ENCODE peak calls at places on chromosomes 11 and 22, in eight cellular contexts. H is A673, B is HepG2, C is GM23248, R is neural progenitor cell, J is fibroblast of lung, G is endothelial cell of umbilical vein, Q is MM.1S. I is an unnamed sample. For H3K27me3 and H3K4me1, the result is how much of the 10 kb centered on the place peaks cover.

GRCh38 chr22:39448205-39449054 is 8.4 kb upstream of the MGAT3 start:
- DNase-seq in H (no peak), B (no peak), C (no peak), R (no peak), J (no peak), G (no peak), Q (peak), I (peak)

GRCh38 chr22:33180371-33180770 is 122.2 kb upstream of the SYN3 start:
- DNase-seq in H (no peak), B (no peak), C (peak), R (no peak), J (no peak), G (no peak), Q (no peak), I (no peak)

GRCh38 chr11:121456816-121457431 is 4.2 kb upstream of the SORL1-AS1 start:
- DNase-seq in H (no peak), B (no peak), C (no peak), R (no peak), J (no peak), G (no peak), Q (no peak), I (no peak)

GRCh38 chr11:93489841-93490240 is 53.4 kb downstream of the SMCO4 start:
- DNase-seq in H (no peak), B (no peak), C (no peak), R (no peak), J (no peak), G (no peak), Q (no peak), I (no peak)

GRCh38 chr22:45994516-45995404 is 17.8 kb upstream of the WNT7B start:
- DNase-seq in H (peak), B (no peak), C (peak), R (peak), J (peak), G (peak), Q (peak), I (peak)

GRCh38 chr22:17057959-17058814 is 26.6 kb upstream of the IL17RA start:
- DNase-seq in H (peak), B (peak), C (peak), R (peak), J (peak), G (peak), Q (peak), I (peak)

GRCh38 chr22:45905924-45906865 is 70.8 kb downstream of the WNT7B start:
- DNase-seq in H (no peak), B (no peak), C (peak), R (peak), J (peak), G (no peak), Q (no peak), I (no peak)

GRCh38 chr11:76208829-76209670 is 2.7 kb upstream of the WNT11 start:
- DNase-seq in H (peak), B (peak), C (peak), R (peak), J (peak), G (peak), Q (peak), I (peak)

GRCh38 chr11:10688401-10688800 is 5.2 kb downstream of the IRAG1 start:
- DNase-seq in H (no peak), B (no peak), C (no peak), R (no peak), J (no peak), G (no peak), Q (no peak), I (no peak)

GRCh38 chr11:81647374-81647773 is 1086.3 kb downstream of the FAM181B start:
- DNase-seq in H (peak), B (no peak), C (peak), R (no peak), J (peak), G (no peak), Q (no peak), I (no peak)

GRCh38 chr22:20211409-20211996 is 56.6 kb downstream of the RTN4R start:
- DNase-seq in H (no peak), B (no peak), C (no peak), R (no peak), J (no peak), G (no peak), Q (no peak), I (no peak)

GRCh38 chr11:72641900-72642814 is 32.1 kb downstream of the PDE2A start:
- DNase-seq in H (peak), B (no peak), C (peak), R (peak), J (peak), G (peak), Q (peak), I (no peak)

GRCh38 chr11:66443602-66444001 is 5.0 kb upstream of the MRPL11 start:
- DNase-seq in H (no peak), B (no peak), C (peak), R (no peak), J (peak), G (no peak), Q (no peak), I (peak)

GRCh38 chr22:25746012-25746373 is 4.0 kb downstream of the MYO18B start:
- DNase-seq in H (no peak), B (no peak), C (peak), R (no peak), J (peak), G (peak), Q (no peak), I (no peak)

GRCh38 chr11:35619030-35619753 is 932 bp downstream of the FJX1 start:
- DNase-seq in H (peak), B (no peak), C (peak), R (peak), J (peak), G (peak), Q (peak), I (peak)

GRCh38 chr11:2248762-2249161 is 21.6 kb downstream of the ASCL2 start:
- DNase-seq in H (no peak), B (no peak), C (no peak), R (no peak), J (no peak), G (no peak), Q (no peak), I (no peak)

GRCh38 chr22:22830193-22830592 is 57.4 kb upstream of the IGLL5 start:
- DNase-seq in H (no peak), B (no peak), C (no peak), R (no peak), J (no peak), G (no peak), Q (no peak), I (no peak)
- H3K27me3 ChIP-seq in H (under half), B (under half), C (under half), R (half or more), J (under half), G (under half), Q (under half), I (half or more)

DNA sequence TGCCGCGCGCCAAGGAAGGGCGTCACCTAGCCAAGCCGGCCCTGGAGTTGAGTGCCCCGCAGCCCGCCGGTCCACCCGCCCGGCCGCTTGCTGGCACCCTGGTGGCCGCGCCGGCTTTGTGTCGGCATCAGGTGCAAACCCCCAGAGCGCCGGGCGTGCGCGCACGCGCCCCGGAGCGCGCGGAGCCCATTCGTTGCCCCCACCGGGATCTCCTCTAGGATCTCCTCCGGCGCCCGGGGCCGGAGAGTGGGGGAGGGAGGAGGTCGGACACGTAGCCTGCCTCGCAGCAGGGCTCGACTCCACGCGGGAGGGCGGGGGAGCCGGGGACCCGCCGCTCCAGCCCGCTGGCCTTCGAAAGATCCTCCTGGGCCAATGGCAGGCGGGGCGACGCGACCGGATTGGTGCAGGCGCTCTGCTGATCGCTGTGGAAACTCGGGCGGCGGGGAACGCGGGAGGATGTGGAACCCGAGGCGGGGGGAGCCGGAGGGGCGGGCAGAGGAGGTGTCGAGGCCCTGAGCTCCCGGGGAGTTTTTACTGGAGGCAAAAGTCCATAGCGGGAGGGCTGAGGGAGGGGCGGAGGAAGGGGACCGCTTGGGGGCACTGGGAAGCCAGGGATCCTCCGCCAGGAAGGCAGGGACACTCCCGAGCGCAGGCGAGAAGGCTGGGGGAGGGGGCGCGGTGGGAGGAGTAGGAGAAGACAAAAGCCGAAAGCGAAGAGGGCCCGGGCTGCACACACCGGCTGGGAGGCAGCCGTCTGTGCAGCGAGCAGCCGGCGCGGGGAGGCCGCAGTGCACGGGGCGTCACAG is at the start of gene FADS2:
- DNase-seq in H (peak), B (peak), C (peak), R (peak), J (peak), G (peak), Q (no peak), I (no peak)
- H3K4me1 ChIP-seq in H (under half), B (under half), C (under half), R (under half), J (under half), G (under half), Q (under half), I (under half)

GRCh38 chr22:41910599-41911291 is 4.1 kb downstream of the SHISA8 start:
- DNase-seq in H (no peak), B (no peak), C (peak), R (peak), J (no peak), G (no peak), Q (no peak), I (peak)

GRCh38 chr22:41908409-41909289 is 6.2 kb downstream of the SHISA8 start:
- DNase-seq in H (no peak), B (no peak), C (no peak), R (peak), J (no peak), G (no peak), Q (peak), I (peak)

GRCh38 chr22:41911292-41911611 is 3.6 kb downstream of the SHISA8 start:
- DNase-seq in H (no peak), B (no peak), C (no peak), R (peak), J (no peak), G (no peak), Q (no peak), I (no peak)

GRCh38 chr22:41909290-41910049 is 5.4 kb downstream of the SHISA8 start:
- DNase-seq in H (no peak), B (no peak), C (no peak), R (peak), J (no peak), G (no peak), Q (no peak), I (no peak)

GRCh38 chr22:41910050-41910598 is 4.8 kb downstream of the SHISA8 start:
- DNase-seq in H (no peak), B (no peak), C (peak), R (peak), J (no peak), G (no peak), Q (no peak), I (no peak)
- TF ChIP-seq EZH2 in H (no peak), B (no peak), C (no peak), R (peak), J (no peak), G (peak), Q (no peak), I (no peak)

DNA sequence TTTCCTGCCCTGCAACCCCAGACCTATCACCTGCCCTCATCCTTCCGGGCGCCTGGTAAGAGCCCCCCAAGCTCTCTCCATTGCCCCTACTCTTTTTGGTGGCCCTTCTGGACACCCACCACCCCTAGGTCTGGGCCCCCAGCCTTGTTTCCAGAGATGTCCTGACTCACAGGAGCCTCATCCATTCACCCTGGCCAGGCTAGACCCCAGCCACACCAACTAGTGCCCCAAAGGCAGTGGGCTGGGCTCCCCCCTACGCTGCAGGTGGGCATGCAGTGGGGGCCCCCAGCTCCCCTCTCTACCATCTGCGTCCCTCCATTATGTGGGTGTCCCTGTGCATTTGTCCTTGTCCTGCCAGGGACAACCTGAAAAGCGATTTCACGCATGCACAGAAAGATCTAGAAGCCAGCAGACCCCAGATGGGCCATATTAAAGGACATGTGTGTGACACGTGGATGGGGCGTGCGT is 1.4 kb downstream of the MRGPRF start:
- DNase-seq in H (no peak), B (no peak), C (no peak), R (no peak), J (no peak), G (no peak), Q (no peak), I (no peak)
- H3K27me3 ChIP-seq in H (under half), B (under half), C (under half), R (under half), J (under half), G (under half), Q (half or more), I (under half)

GRCh38 chr11:102304686-102305085 is 12.6 kb upstream of the BIRC3 start:
- DNase-seq in H (no peak), B (no peak), C (no peak), R (no peak), J (no peak), G (no peak), Q (no peak), I (no peak)
- H3K4me1 ChIP-seq in H (under half), B (under half), C (under half), R (under half), J (under half), G (under half), Q (under half), I (under half)

GRCh38 chr22:21873619-21874018 is 6.2 kb upstream of the MAPK1 start:
- DNase-seq in H (no peak), B (no peak), C (no peak), R (no peak), J (no peak), G (no peak), Q (no peak), I (no peak)

GRCh38 chr22:21881841-21882753 is 14.7 kb upstream of the MAPK1 start:
- DNase-seq in H (no peak), B (no peak), C (no peak), R (no peak), J (no peak), G (no peak), Q (no peak), I (no peak)

GRCh38 chr22:21876486-21877176 is 9.2 kb upstream of the MAPK1 start:
- DNase-seq in H (peak), B (no peak), C (peak), R (no peak), J (peak), G (peak), Q (no peak), I (no peak)
- TF ChIP-seq EZH2 in H (no peak), B (no peak), C (no peak), R (no peak), J (no peak), G (no peak), Q (no peak), I (no peak)

GRCh38 chr11:118002010-118002540 is 15.9 kb downstream of the IL10RA start:
- DNase-seq in H (no peak), B (no peak), C (no peak), R (no peak), J (no peak), G (no peak), Q (no peak), I (peak)
- H3K27me3 ChIP-seq in H (under half), B (under half), C (under half), R (under half), J (under half), G (under half), Q (under half), I (under half)